ENCODE peak calls at places on chromosome 3, in four cellular contexts. One of them, this sample, is unnamed.

GRCh38 chr3:195069501-195070251 is 201.3 kb downstream of the XXYLT1 start:
- DNase-seq in adrenal gland: no peak
- DNase-seq in K562: no peak
- DNase-seq in IMR-90: no peak
- DNase-seq in this sample: no peak

GRCh38 chr3:24433838-24434591 is 60.6 kb downstream of the THRB start:
- DNase-seq in adrenal gland: no peak
- DNase-seq in K562: no peak
- DNase-seq in IMR-90: no peak
- DNase-seq in this sample: no peak

GRCh38 chr3:10992946-10993728 is 589 bp downstream of the SLC6A1 start:
- DNase-seq in adrenal gland: no peak
- DNase-seq in K562: no peak
- DNase-seq in IMR-90: no peak
- DNase-seq in this sample: no peak

GRCh38 chr3:182837855-182838454 is 44.7 kb downstream of the ATP11B start:
- DNase-seq in adrenal gland: no peak
- DNase-seq in K562: peak; percentile 39
- DNase-seq in IMR-90: peak; percentile 48
- DNase-seq in this sample: no peak

GRCh38 chr3:161333696-161334095 is 37.6 kb downstream of the SPTSSB start:
- DNase-seq in adrenal gland: no peak
- DNase-seq in K562: no peak
- DNase-seq in IMR-90: no peak
- DNase-seq in this sample: no peak

GRCh38 chr3:136984837-136985236 is 27.1 kb downstream of the IL20RB start:
- DNase-seq in adrenal gland: no peak
- DNase-seq in K562: no peak
- DNase-seq in IMR-90: peak; percentile 74
- DNase-seq in this sample: no peak

GRCh38 chr3:88113311-88114162 is 36.2 kb upstream of the C3orf38 start:
- DNase-seq in adrenal gland: peak; percentile 33
- DNase-seq in K562: peak; percentile 79
- DNase-seq in IMR-90: peak; percentile 70
- DNase-seq in this sample: no peak

GRCh38 chr3:32175607-32176197 is 62.8 kb upstream of the CMTM8 start:
- DNase-seq in adrenal gland: peak; percentile 33
- DNase-seq in K562: peak; percentile 76
- DNase-seq in IMR-90: peak; percentile 55
- DNase-seq in this sample: no peak

GRCh38 chr3:73508330-73508954 is 116.3 kb downstream of the PDZRN3 start:
- DNase-seq in adrenal gland: peak; percentile 50
- DNase-seq in K562: peak; percentile 60
- DNase-seq in IMR-90: peak; percentile 81
- DNase-seq in this sample: no peak

GRCh38 chr3:58180940-58181587 is 29.7 kb downstream of the DNASE1L3 start:
- DNase-seq in adrenal gland: no peak
- DNase-seq in K562: no peak
- DNase-seq in IMR-90: no peak
- DNase-seq in this sample: no peak

GRCh38 chr3:62439176-62439813 is 65.9 kb upstream of the FEZF2 start:
- DNase-seq in adrenal gland: no peak
- DNase-seq in K562: no peak
- DNase-seq in IMR-90: no peak
- DNase-seq in this sample: no peak
- H3K4me3 ChIP-seq in adrenal gland: no peak overlapping the region
- H3K4me3 ChIP-seq in K562: no peak overlapping the region
- H3K4me3 ChIP-seq in IMR-90: no peak overlapping the region
- H3K4me3 ChIP-seq in this sample: no peak overlapping the region

GRCh38 chr3:82707035-82707434 is 945.6 kb upstream of the GBE1 start:
- DNase-seq in adrenal gland: no peak
- DNase-seq in K562: no peak
- DNase-seq in IMR-90: no peak
- DNase-seq in this sample: no peak
- TF ChIP-seq CTCF in adrenal gland: peak; percentile 32
- TF ChIP-seq CTCF in K562: no peak
- TF ChIP-seq CTCF in IMR-90: no peak
- TF ChIP-seq CTCF in this sample: no peak

GRCh38 chr3:30618508-30618907 is 12.1 kb downstream of the TGFBR2 start:
- DNase-seq in adrenal gland: no peak
- DNase-seq in K562: no peak
- DNase-seq in IMR-90: no peak
- DNase-seq in this sample: no peak
- H3K4me3 ChIP-seq in adrenal gland: no peak overlapping the region
- H3K4me3 ChIP-seq in K562: no peak overlapping the region
- H3K4me3 ChIP-seq in IMR-90: no peak overlapping the region
- H3K4me3 ChIP-seq in this sample: no peak overlapping the region

DNA sequence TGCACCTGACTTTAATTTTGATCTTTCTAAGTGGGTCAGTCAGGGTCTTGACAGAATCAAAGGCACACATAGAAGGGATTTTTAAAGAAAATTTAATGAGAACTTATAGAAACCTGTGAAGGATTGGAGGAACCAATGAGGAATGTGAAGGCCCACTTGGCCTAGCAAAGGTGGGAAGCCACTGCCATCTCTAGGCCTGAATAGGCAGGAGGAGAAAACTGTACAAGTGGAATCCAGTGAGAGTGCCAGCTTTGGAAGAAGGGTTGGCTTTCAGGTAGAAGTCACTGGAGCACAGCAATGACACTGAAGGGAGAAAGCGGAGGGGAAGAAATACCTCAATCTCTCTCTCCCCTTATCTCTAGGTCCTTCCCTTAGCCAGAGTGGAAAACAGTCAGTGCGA is 380.7 kb upstream of the KCNMB2 start:
- DNase-seq in adrenal gland: no peak
- DNase-seq in K562: no peak
- DNase-seq in IMR-90: no peak
- DNase-seq in this sample: no peak
- TF ChIP-seq CTCF in adrenal gland: no peak
- TF ChIP-seq CTCF in K562: no peak
- TF ChIP-seq CTCF in IMR-90: no peak
- TF ChIP-seq CTCF in this sample: no peak

DNA sequence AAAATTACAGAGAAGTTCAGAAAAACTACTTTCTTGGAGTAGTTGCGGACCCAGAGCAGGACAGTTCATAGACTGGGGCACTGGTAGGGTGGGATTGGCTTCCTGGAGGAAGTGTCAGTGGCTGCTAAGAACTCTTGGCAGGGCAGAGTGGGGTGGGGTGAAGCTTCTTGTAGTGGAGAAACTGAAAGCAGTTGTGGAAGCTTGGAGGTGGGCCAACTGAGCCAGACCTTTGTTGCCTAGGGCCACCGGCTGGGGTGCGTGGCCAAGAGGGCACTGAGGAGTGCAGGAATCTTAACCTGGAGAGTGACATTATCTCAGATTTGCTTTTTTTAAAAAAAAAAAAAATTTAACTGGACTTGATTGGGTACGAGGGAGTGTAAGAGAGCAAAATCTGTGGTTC is 3.2 kb downstream of the KAT2B start:
- DNase-seq in adrenal gland: peak; percentile 89
- DNase-seq in K562: peak; percentile 36
- DNase-seq in IMR-90: no peak
- DNase-seq in this sample: no peak
- H3K4me3 ChIP-seq in adrenal gland: no peak overlapping the region
- H3K4me3 ChIP-seq in K562: no peak overlapping the region
- H3K4me3 ChIP-seq in IMR-90: no peak overlapping the region
- H3K4me3 ChIP-seq in this sample: peak overlapping the region; percentile 8

This sample was measured in GM06990.